ENCODE peak calls at places on chromosome 20, in five cellular contexts. C is HCT116, K is mammary epithelial cell, B is uterus, P is A673. J is an unnamed sample.

GRCh38 chr20:6685181-6685582 is 82.3 kb upstream of the BMP2 start:
- DNase-seq in B (no peak), K (peak; percentile 83), P (no peak), C (peak; percentile 4), J (no peak)

GRCh38 chr20:61520761-61521460 is 268.9 kb downstream of the CDH4 start:
- DNase-seq in P (peak; percentile 74), B (no peak), C (no peak), K (no peak), J (no peak)

GRCh38 chr20:12207875-12208274 is 290.2 kb downstream of the BTBD3 start:
- DNase-seq in P (peak; percentile 54), B (no peak), C (peak; percentile 0), K (peak; percentile 47), J (no peak)

GRCh38 chr20:25020901-25021301 is 28.4 kb upstream of the APMAP start:
- DNase-seq in K (no peak), C (no peak), B (no peak), P (no peak), J (peak; percentile 64)

GRCh38 chr20:17859616-17860232 is 108.9 kb downstream of the SNX5 start:
- DNase-seq in C (no peak), K (no peak), P (no peak), B (no peak), J (peak; percentile 38)

GRCh38 chr20:3811421-3812258 is 8.7 kb upstream of the AP5S1 start:
- DNase-seq in C (peak; percentile 93), B (peak; percentile 100), K (peak; percentile 99), P (peak; percentile 98), J (peak; percentile 99)

GRCh38 chr20:44759595-44759994 is 13.9 kb downstream of the KCNK15 start:
- DNase-seq in P (no peak), B (no peak), K (no peak), C (no peak), J (no peak)

GRCh38 chr20:19774086-19774933 is 16.3 kb downstream of the RIN2 start:
- DNase-seq in P (no peak), C (no peak), B (no peak), K (no peak), J (no peak)

GRCh38 chr20:15060265-15061060 is 723.1 kb upstream of the FLRT3 start:
- DNase-seq in P (no peak), B (no peak), K (no peak), C (no peak), J (no peak)
- H3K27me3 ChIP-seq in P (no peaks in the 10 kb centered on the region), B (no peaks in the 10 kb centered on the region), K (no peaks in the 10 kb centered on the region), C (no peaks in the 10 kb centered on the region), J (no peaks in the 10 kb centered on the region)

DNA sequence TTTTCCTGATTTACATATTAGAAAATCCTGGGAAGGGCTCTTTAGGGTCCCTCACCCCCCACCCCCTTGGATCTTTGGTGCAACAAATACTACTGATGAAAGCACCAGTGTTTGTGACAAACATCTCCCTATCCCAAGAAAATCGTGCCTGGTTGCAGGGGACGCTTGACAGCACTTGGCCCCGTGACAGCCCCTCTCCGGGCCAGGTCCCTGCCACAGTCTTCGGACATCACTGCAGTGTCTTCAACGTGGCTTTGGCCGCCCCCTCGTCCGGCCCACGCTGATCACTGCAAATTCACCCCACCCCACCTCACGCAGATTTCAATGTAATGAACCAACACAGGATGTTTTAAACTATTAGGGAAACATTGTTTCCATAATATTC is 43.3 kb downstream of the GNAS start:
- DNase-seq in P (no peak), K (no peak), C (no peak), B (no peak), J (no peak)
- H3K4me1 ChIP-seq in P (peaks cover 66% of the 10 kb centered on the region), K (peaks cover 24% of the 10 kb centered on the region), C (peaks cover 14% of the 10 kb centered on the region), B (peaks cover 25% of the 10 kb centered on the region), J (peaks cover 10% of the 10 kb centered on the region)

GRCh38 chr20:59690101-59690500 is 85.8 kb downstream of the PHACTR3 start:
- DNase-seq in P (no peak), K (no peak), B (no peak), C (no peak), J (no peak)
- H3K27me3 ChIP-seq in P (peaks cover 67% of the 10 kb centered on the region), K (no peaks in the 10 kb centered on the region), B (no peaks in the 10 kb centered on the region), C (peaks cover 46% of the 10 kb centered on the region), J (no peaks in the 10 kb centered on the region)

GRCh38 chr20:54114109-54114508 is 43.7 kb upstream of the BCAS1 start:
- DNase-seq in P (no peak), B (no peak), C (no peak), K (no peak), J (no peak)
- H3K4me1 ChIP-seq in P (no peaks in the 10 kb centered on the region), B (no peaks in the 10 kb centered on the region), C (peaks cover 13% of the 10 kb centered on the region), K (peaks cover 9% of the 10 kb centered on the region), J (no peaks in the 10 kb centered on the region)

DNA sequence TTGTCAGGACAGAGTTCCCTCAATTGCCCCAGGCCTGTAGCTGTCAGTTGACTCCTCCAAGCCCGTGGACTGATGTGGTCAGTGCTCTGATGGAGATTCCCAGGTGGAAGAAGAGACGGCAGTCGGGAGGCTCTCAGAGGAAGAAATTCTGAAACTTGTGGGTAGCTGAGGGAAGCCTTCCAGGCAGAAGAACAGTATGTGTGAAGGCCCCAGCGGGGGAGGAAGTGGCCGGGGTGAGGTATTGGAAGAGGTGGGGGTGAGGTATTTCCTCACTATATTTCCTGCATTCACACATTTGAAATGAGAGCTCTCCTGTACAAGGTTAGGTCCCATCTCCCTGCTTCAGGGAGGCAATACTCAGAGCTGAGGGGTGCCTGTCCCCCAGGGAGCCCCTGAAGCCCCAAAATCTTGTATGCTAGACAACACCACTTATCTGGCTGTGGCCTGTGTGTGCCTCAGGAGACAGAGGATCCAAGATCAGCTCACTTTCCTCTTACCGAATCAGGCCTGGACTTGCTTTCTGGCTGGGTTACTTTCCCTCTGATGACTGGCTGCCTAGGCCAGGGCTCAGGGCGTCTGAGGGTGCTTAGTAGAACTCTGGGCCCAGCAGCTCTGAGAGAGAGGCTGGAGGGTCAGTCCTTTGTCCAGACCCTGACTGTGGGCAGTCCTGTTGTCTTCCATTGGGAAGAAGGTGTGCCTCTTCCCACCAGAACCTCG is 49.3 kb upstream of the MYL9 start:
- DNase-seq in K (peak; percentile 75), B (no peak), C (no peak), P (no peak), J (no peak)
- H3K27me3 ChIP-seq in K (no peaks in the 10 kb centered on the region), B (no peaks in the 10 kb centered on the region), C (no peaks in the 10 kb centered on the region), P (no peaks in the 10 kb centered on the region), J (no peaks in the 10 kb centered on the region)

GRCh38 chr20:57622201-57622570 is 2.0 kb upstream of the ZBP1 start:
- DNase-seq in P (no peak), B (no peak), C (no peak), K (no peak), J (peak; percentile 27)
- H3K4me1 ChIP-seq in P (no peaks in the 10 kb centered on the region), B (no peaks in the 10 kb centered on the region), C (peaks cover 6% of the 10 kb centered on the region), K (peaks cover 24% of the 10 kb centered on the region), J (no peaks in the 10 kb centered on the region)

DNA sequence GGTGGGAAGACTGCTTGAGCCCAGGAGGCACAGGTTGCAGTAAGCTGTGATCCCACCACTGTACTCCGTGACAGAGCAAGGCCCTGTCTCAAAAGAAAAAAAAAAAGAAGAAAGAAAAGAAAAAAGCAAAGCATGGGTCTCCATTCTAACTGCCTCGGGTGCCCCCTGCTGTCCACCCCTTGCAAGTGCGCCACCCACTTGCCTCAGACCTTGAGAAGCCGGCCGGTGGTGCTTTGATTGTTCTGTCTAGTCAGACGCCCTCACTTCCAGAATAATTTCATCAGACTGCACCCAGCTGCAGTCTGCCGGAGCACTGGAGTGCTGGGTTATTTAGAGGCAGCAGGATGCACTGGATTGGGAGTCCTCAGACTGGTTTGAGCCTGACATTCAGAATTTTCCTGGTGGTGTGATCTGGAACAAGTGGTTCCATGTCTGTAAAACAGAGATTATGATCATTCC is 17.6 kb upstream of the TM9SF4 start:
- DNase-seq in P (peak; percentile 85), B (peak; percentile 58), K (peak; percentile 57), C (peak; percentile 62), J (peak; percentile 84)
- H3K27me3 ChIP-seq in P (no peaks in the 10 kb centered on the region), B (no peaks in the 10 kb centered on the region), K (no peaks in the 10 kb centered on the region), C (no peaks in the 10 kb centered on the region), J (no peaks in the 10 kb centered on the region)

GRCh38 chr20:63587256-63587655 is 13.2 kb upstream of the HELZ2 start:
- DNase-seq in C (no peak), K (no peak), P (no peak), B (no peak), J (no peak)
- H3K4me1 ChIP-seq in C (no peaks in the 10 kb centered on the region), K (no peaks in the 10 kb centered on the region), P (peaks cover 7% of the 10 kb centered on the region), B (no peaks in the 10 kb centered on the region), J (no peaks in the 10 kb centered on the region)